ENCODE peak calls at places on chromosomes 4 and X, in seven cellular contexts. W is osteocyte, K is cardiac muscle cell, Y is retinal pigment epithelial cell, U is activated B cell treated with CpG ODN at 0.5 μM for 24 hours, G is neural crest cell, T is choroid plexus epithelial cell. M is an unnamed sample.
A peak's percentile ranks its signal among the peaks of the same experiment; 100 is the strongest.

GRCh38 chr4:5776510-5776909 is 65.5 kb downstream of the EVC start:
- DNase-seq in W (no peak), T (no peak), K (no peak), G (no peak), U (no peak), Y (no peak), M (no peak)

GRCh38 chr4:179467890-179468289 is 2025.7 kb upstream of the AGA start:
- DNase-seq in G (no peak), W (no peak), U (no peak), Y (no peak), T (no peak), K (no peak), M (no peak)

GRCh38 chr4:147772459-147772969 is 40.6 kb downstream of the ARHGAP10 start:
- DNase-seq in T (peak; percentile 67), Y (no peak), U (no peak), K (peak; percentile 25), G (no peak), W (no peak), M (no peak)

GRCh38 chrX:107861056-107861455 is 35.4 kb downstream of the MID2 start:
- DNase-seq in G (no peak), K (no peak), Y (no peak), W (no peak), T (peak; percentile 22), U (no peak), M (no peak)

GRCh38 chr4:77434299-77435092 is 171.1 kb upstream of the CXCL13 start:
- DNase-seq in T (no peak), U (no peak), Y (no peak), W (no peak), G (no peak), K (no peak), M (no peak)

GRCh38 chr4:93731448-93731847 is 97.1 kb upstream of the ATOH1 start:
- DNase-seq in W (no peak), K (no peak), G (no peak), Y (no peak), T (no peak), U (no peak), M (no peak)

GRCh38 chr4:149121015-149121404 is 678.8 kb upstream of the NR3C2 start:
- DNase-seq in U (no peak), Y (no peak), K (no peak), G (no peak), T (no peak), W (no peak), M (no peak)

GRCh38 chrX:113975441-113975840 is 608.4 kb upstream of the HTR2C start:
- DNase-seq in K (no peak), W (no peak), U (no peak), T (no peak), G (no peak), Y (no peak), M (no peak)

GRCh38 chrX:118534716-118535493 is 39.3 kb downstream of the DOCK11 start:
- DNase-seq in U (no peak), K (peak; percentile 3), T (peak; percentile 18), G (no peak), W (no peak), Y (peak; percentile 41), M (no peak)

GRCh38 chrX:115642895-115643530 is 82.0 kb downstream of the PLS3 start:
- DNase-seq in Y (no peak), U (no peak), W (no peak), K (peak; percentile 54), G (peak; percentile 60), T (peak; percentile 73), M (peak; percentile 21)

GRCh38 chrX:43961699-43962098 is 11.5 kb downstream of the NDP start:
- DNase-seq in W (no peak), G (no peak), U (no peak), Y (no peak), T (no peak), K (no peak), M (no peak)

GRCh38 chr4:138611721-138612120 is 369.6 kb upstream of the SLC7A11 start:
- DNase-seq in Y (no peak), W (no peak), T (peak; percentile 26), G (no peak), U (no peak), K (peak; percentile 8), M (no peak)

GRCh38 chr4:40575846-40576245 is 53.8 kb downstream of the RBM47 start:
- DNase-seq in U (no peak), W (no peak), T (no peak), Y (no peak), K (peak; percentile 51), G (no peak), M (no peak)

GRCh38 chr4:7000421-7001176 is 42.6 kb upstream of the TADA2B start:
- DNase-seq in G (no peak), W (peak; percentile 73), K (no peak), Y (no peak), T (no peak), U (no peak), M (no peak)

GRCh38 chr4:2333356-2333841 is 71.5 kb upstream of the MXD4 start:
- DNase-seq in U (no peak), W (peak; percentile 78), G (no peak), K (no peak), Y (no peak), T (no peak), M (peak; percentile 3)

GRCh38 chr4:69878250-69878649 is 18.3 kb upstream of the SULT1E1 start:
- DNase-seq in W (no peak), K (no peak), G (no peak), U (no peak), Y (no peak), T (peak; percentile 57), M (no peak)

GRCh38 chr4:1407657-1408333 is 1.6 kb upstream of the NKX1-1 start:
- DNase-seq in U (no peak), Y (no peak), K (no peak), G (no peak), W (no peak), T (no peak), M (no peak)

GRCh38 chrX:136031626-136032025 is 46.4 kb downstream of the SLC9A6 start:
- DNase-seq in U (no peak), G (no peak), Y (no peak), T (no peak), W (no peak), K (no peak), M (no peak)

GRCh38 chrX:24760601-24761000 is 66.9 kb downstream of the POLA1 start:
- DNase-seq in G (no peak), U (no peak), T (peak; percentile 65), K (no peak), W (no peak), Y (no peak), M (no peak)

GRCh38 chr4:185358514-185359433 is 37.0 kb downstream of the LRP2BP start:
- DNase-seq in K (no peak), Y (peak; percentile 88), U (no peak), W (no peak), T (peak; percentile 95), G (no peak), M (no peak)

GRCh38 chr4:39763714-39764572 is 66.0 kb downstream of the UBE2K start:
- DNase-seq in K (no peak), U (no peak), T (no peak), W (no peak), G (no peak), Y (no peak), M (no peak)

GRCh38 chrX:20263474-20263873 is 3.2 kb downstream of the RPS6KA3 start:
- DNase-seq in Y (no peak), T (peak; percentile 61), K (no peak), U (no peak), G (no peak), W (no peak), M (no peak)

GRCh38 chrX:86171366-86171765 is 23.1 kb downstream of the DACH2 start:
- DNase-seq in W (no peak), K (peak; percentile 52), U (no peak), T (peak; percentile 78), G (no peak), Y (no peak), M (peak; percentile 23)

GRCh38 chr4:184282251-184282713 is 64.6 kb upstream of the ENPP6 start:
- DNase-seq in K (no peak), T (no peak), U (no peak), Y (no peak), W (no peak), G (no peak), M (peak; percentile 28)

GRCh38 chr4:120918788-120919187 is 3.7 kb downstream of the PRDM5 start:
- DNase-seq in U (no peak), K (no peak), T (no peak), Y (no peak), G (no peak), W (no peak), M (no peak)

GRCh38 chrX:30821116-30821515 is 67.9 kb downstream of the TAB3 start:
- DNase-seq in T (peak; percentile 8), U (no peak), K (no peak), W (no peak), Y (no peak), G (no peak), M (no peak)

GRCh38 chrX:57119416-57119815 is 1.9 kb downstream of the SPIN2B start:
- DNase-seq in K (no peak), W (no peak), U (no peak), Y (no peak), G (no peak), T (no peak), M (no peak)

DNA sequence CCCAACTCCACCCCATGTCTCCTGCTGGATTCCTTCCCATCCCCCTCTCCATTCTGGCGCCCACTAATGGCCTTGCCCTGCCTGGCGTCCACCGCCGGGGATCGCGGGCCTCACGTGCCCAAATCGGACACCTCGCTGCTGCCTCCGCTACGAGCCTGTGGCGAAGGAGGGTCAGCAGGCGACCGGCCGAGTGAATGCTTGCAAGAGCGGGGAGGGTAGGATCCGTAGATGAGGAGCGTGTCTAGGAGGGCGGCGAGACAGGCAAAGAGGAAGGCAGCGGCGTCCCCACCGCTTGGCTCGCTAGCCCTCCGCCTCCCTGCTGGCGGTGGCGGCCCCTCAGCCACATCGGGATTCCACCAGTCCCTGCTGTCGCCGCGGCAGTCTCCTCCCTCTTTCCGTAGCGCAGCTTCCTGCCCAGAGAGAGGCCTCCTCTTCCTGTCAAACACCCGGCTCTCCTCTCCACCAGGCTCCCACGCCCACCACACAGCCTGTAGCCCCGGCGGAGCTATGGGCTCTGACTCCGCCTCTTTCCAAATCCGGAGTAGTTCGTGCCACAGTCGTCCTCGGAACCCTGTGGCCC is at the start of gene SPIN2B:
- DNase-seq in T (peak; percentile 71), W (peak; percentile 91), G (peak; percentile 59), U (peak; percentile 59), K (peak; percentile 88), Y (peak; percentile 39), M (peak; percentile 71)
- TF ChIP-seq CTCF in T (no peak), W (peak; percentile 14), G (peak; percentile 18), U (no peak), K (no peak), Y (no peak), M (no peak)

GRCh38 chr4:101515099-101515498 is 167.8 kb upstream of the PPP3CA start:
- DNase-seq in T (no peak), U (no peak), W (no peak), K (no peak), Y (no peak), G (no peak), M (no peak)

GRCh38 chr4:101515566-101515965 is 168.2 kb upstream of the PPP3CA start:
- DNase-seq in W (no peak), U (no peak), K (no peak), Y (no peak), G (no peak), T (no peak), M (no peak)
- TF ChIP-seq CTCF in W (no peak), U (no peak), K (no peak), Y (no peak), G (no peak), T (no peak), M (no peak)

GRCh38 chrX:36957425-36958328 is 50.5 kb upstream of the FAM47C start:
- DNase-seq in Y (no peak), G (peak; percentile 11), T (no peak), K (peak; percentile 79), W (no peak), U (no peak), M (peak; percentile 43)
- TF ChIP-seq CTCF in Y (no peak), G (peak; percentile 48), T (no peak), K (peak; percentile 12), W (peak; percentile 21), U (no peak), M (no peak)

GRCh38 chr4:3514806-3515421 is 17.3 kb downstream of the LRPAP1 start:
- DNase-seq in K (peak; percentile 32), G (no peak), U (no peak), T (no peak), Y (no peak), W (no peak), M (no peak)
- TF ChIP-seq CTCF in K (peak; percentile 10), G (peak; percentile 44), U (no peak), T (peak; percentile 38), Y (peak; percentile 49), W (peak; percentile 29), M (no peak)